ENCODE peak calls at places on chromosomes 6 and 20, in six cellular contexts. One of them, this sample, is unnamed.
A peak's percentile ranks its signal among the peaks of the same experiment; 100 is the strongest.

GRCh38 chr6:29887330-29887818 is 55.0 kb upstream of the HLA-A start:
- DNase-seq in H1: peak; percentile 54
- DNase-seq in HepG2: no peak
- DNase-seq in GM12891: no peak
- DNase-seq in K562: no peak
- DNase-seq in GM12878: no peak
- DNase-seq in this sample: no peak

GRCh38 chr6:165805604-165806003 is 142.6 kb upstream of the PDE10A start:
- DNase-seq in H1: peak; percentile 47
- DNase-seq in HepG2: no peak
- DNase-seq in GM12891: no peak
- DNase-seq in K562: no peak
- DNase-seq in GM12878: no peak
- DNase-seq in this sample: no peak

GRCh38 chr6:154408906-154409500 is 52.4 kb upstream of the IPCEF1 start:
- DNase-seq in H1: no peak
- DNase-seq in HepG2: no peak
- DNase-seq in GM12891: peak; percentile 12
- DNase-seq in K562: no peak
- DNase-seq in GM12878: no peak
- DNase-seq in this sample: no peak

GRCh38 chr6:166584046-166584679 is 2.3 kb downstream of the RAMACL start:
- DNase-seq in H1: no peak
- DNase-seq in HepG2: no peak
- DNase-seq in GM12891: no peak
- DNase-seq in K562: no peak
- DNase-seq in GM12878: no peak
- DNase-seq in this sample: no peak

GRCh38 chr6:155287762-155288161 is 23.9 kb downstream of the CLDN20 start:
- DNase-seq in H1: no peak
- DNase-seq in HepG2: no peak
- DNase-seq in GM12891: no peak
- DNase-seq in K562: no peak
- DNase-seq in GM12878: no peak
- DNase-seq in this sample: no peak

GRCh38 chr20:32332614-32333013 is 25.5 kb upstream of the ASXL1 start:
- DNase-seq in H1: no peak
- DNase-seq in HepG2: no peak
- DNase-seq in GM12891: no peak
- DNase-seq in K562: no peak
- DNase-seq in GM12878: no peak
- DNase-seq in this sample: no peak

GRCh38 chr6:158008894-158009891 is 27.5 kb downstream of the SYNJ2 start:
- DNase-seq in H1: no peak
- DNase-seq in HepG2: no peak
- DNase-seq in GM12891: no peak
- DNase-seq in K562: no peak
- DNase-seq in GM12878: no peak
- DNase-seq in this sample: no peak

GRCh38 chr20:55354700-55355099 is 650.6 kb downstream of the CBLN4 start:
- DNase-seq in H1: no peak
- DNase-seq in HepG2: no peak
- DNase-seq in GM12891: no peak
- DNase-seq in K562: no peak
- DNase-seq in GM12878: no peak
- DNase-seq in this sample: no peak

GRCh38 chr6:14521141-14521540 is 403.6 kb downstream of the CD83 start:
- DNase-seq in H1: no peak
- DNase-seq in HepG2: no peak
- DNase-seq in GM12891: no peak
- DNase-seq in K562: no peak
- DNase-seq in GM12878: no peak
- DNase-seq in this sample: no peak

GRCh38 chr6:127471379-127472255 is 12.4 kb upstream of the KIAA0408 start:
- DNase-seq in H1: no peak
- DNase-seq in HepG2: no peak
- DNase-seq in GM12891: no peak
- DNase-seq in K562: no peak
- DNase-seq in GM12878: no peak
- DNase-seq in this sample: no peak

GRCh38 chr20:47785900-47786762 is 850 bp upstream of the SULF2 start:
- DNase-seq in H1: peak; percentile 75
- DNase-seq in HepG2: peak; percentile 82
- DNase-seq in GM12891: peak; percentile 63
- DNase-seq in K562: peak; percentile 48
- DNase-seq in GM12878: no peak
- DNase-seq in this sample: peak; percentile 39

GRCh38 chr20:47464380-47465101 is 37.1 kb upstream of the NCOA3 start:
- DNase-seq in H1: no peak
- DNase-seq in HepG2: peak; percentile 100
- DNase-seq in GM12891: no peak
- DNase-seq in K562: no peak
- DNase-seq in GM12878: no peak
- DNase-seq in this sample: no peak

GRCh38 chr6:108896111-108896661 is 48.0 kb downstream of the ARMC2 start:
- DNase-seq in H1: no peak
- DNase-seq in HepG2: no peak
- DNase-seq in GM12891: no peak
- DNase-seq in K562: no peak
- DNase-seq in GM12878: no peak
- DNase-seq in this sample: no peak

GRCh38 chr20:20078041-20078440 is 25.7 kb downstream of the CFAP61 start:
- DNase-seq in H1: no peak
- DNase-seq in HepG2: no peak
- DNase-seq in GM12891: no peak
- DNase-seq in K562: no peak
- DNase-seq in GM12878: no peak
- DNase-seq in this sample: no peak

GRCh38 chr6:145887969-145888368 is 73.4 kb upstream of the FBXO30 start:
- DNase-seq in H1: no peak
- DNase-seq in HepG2: no peak
- DNase-seq in GM12891: no peak
- DNase-seq in K562: no peak
- DNase-seq in GM12878: no peak
- DNase-seq in this sample: no peak

GRCh38 chr6:136783495-136784270 is 8.6 kb downstream of the MAP3K5 start:
- DNase-seq in H1: no peak
- DNase-seq in HepG2: no peak
- DNase-seq in GM12891: no peak
- DNase-seq in K562: peak; percentile 38
- DNase-seq in GM12878: no peak
- DNase-seq in this sample: no peak

GRCh38 chr6:125886914-125887313 is 69.7 kb upstream of the HINT3 start:
- DNase-seq in H1: no peak
- DNase-seq in HepG2: no peak
- DNase-seq in GM12891: no peak
- DNase-seq in K562: no peak
- DNase-seq in GM12878: no peak
- DNase-seq in this sample: no peak

GRCh38 chr6:126266664-126267063 is 73.3 kb upstream of the CENPW start:
- DNase-seq in H1: no peak
- DNase-seq in HepG2: no peak
- DNase-seq in GM12891: no peak
- DNase-seq in K562: no peak
- DNase-seq in GM12878: no peak
- DNase-seq in this sample: no peak

GRCh38 chr6:2196079-2196679 is 49.2 kb downstream of the GMDS start:
- DNase-seq in H1: no peak
- DNase-seq in HepG2: peak; percentile 40
- DNase-seq in GM12891: no peak
- DNase-seq in K562: peak; percentile 31
- DNase-seq in GM12878: peak; percentile 13
- DNase-seq in this sample: no peak

GRCh38 chr6:111894272-111894671 is 21.0 kb upstream of the FYN start:
- DNase-seq in H1: no peak
- DNase-seq in HepG2: no peak
- DNase-seq in GM12891: no peak
- DNase-seq in K562: no peak
- DNase-seq in GM12878: no peak
- DNase-seq in this sample: no peak

GRCh38 chr6:49406241-49406970 is 56.6 kb downstream of the MMUT start:
- DNase-seq in H1: no peak
- DNase-seq in HepG2: no peak
- DNase-seq in GM12891: no peak
- DNase-seq in K562: no peak
- DNase-seq in GM12878: no peak
- DNase-seq in this sample: no peak

GRCh38 chr6:70551566-70551965 is 15.2 kb upstream of the SDHAF4 start:
- DNase-seq in H1: no peak
- DNase-seq in HepG2: no peak
- DNase-seq in GM12891: no peak
- DNase-seq in K562: no peak
- DNase-seq in GM12878: no peak
- DNase-seq in this sample: no peak

GRCh38 chr6:70552974-70553373 is 13.8 kb upstream of the SDHAF4 start:
- DNase-seq in H1: no peak
- DNase-seq in HepG2: no peak
- DNase-seq in GM12891: no peak
- DNase-seq in K562: no peak
- DNase-seq in GM12878: no peak
- DNase-seq in this sample: no peak

GRCh38 chr6:70547905-70548304 is 18.8 kb upstream of the SDHAF4 start:
- DNase-seq in H1: no peak
- DNase-seq in HepG2: no peak
- DNase-seq in GM12891: no peak
- DNase-seq in K562: no peak
- DNase-seq in GM12878: no peak
- DNase-seq in this sample: no peak

GRCh38 chr6:70549327-70549726 is 17.4 kb upstream of the SDHAF4 start:
- DNase-seq in H1: no peak
- DNase-seq in HepG2: no peak
- DNase-seq in GM12891: no peak
- DNase-seq in K562: no peak
- DNase-seq in GM12878: no peak
- DNase-seq in this sample: no peak

GRCh38 chr6:70547313-70547712 is 19.4 kb upstream of the SDHAF4 start:
- DNase-seq in H1: no peak
- DNase-seq in HepG2: no peak
- DNase-seq in GM12891: no peak
- DNase-seq in K562: no peak
- DNase-seq in GM12878: no peak
- DNase-seq in this sample: no peak
- TF ChIP-seq TAF1 in H1: no peak
- TF ChIP-seq TAF1 in HepG2: no peak
- TF ChIP-seq TAF1 in GM12891: no peak
- TF ChIP-seq TAF1 in K562: no peak
- TF ChIP-seq TAF1 in GM12878: no peak
- TF ChIP-seq TAF1 in this sample: no peak

GRCh38 chr6:52661551-52661950 is 9.4 kb upstream of the TMEM14A start:
- DNase-seq in H1: no peak
- DNase-seq in HepG2: no peak
- DNase-seq in GM12891: no peak
- DNase-seq in K562: no peak
- DNase-seq in GM12878: no peak
- DNase-seq in this sample: no peak
- TF ChIP-seq POLR2AphosphoS5 in H1: no peak
- TF ChIP-seq POLR2AphosphoS5 in HepG2: no peak
- TF ChIP-seq POLR2AphosphoS5 in GM12891: no peak
- TF ChIP-seq POLR2AphosphoS5 in K562: no peak
- TF ChIP-seq POLR2AphosphoS5 in GM12878: no peak
- TF ChIP-seq POLR2AphosphoS5 in this sample: no peak

GRCh38 chr6:31948753-31949413 is 3.0 kb downstream of the CFB start:
- DNase-seq in H1: no peak
- DNase-seq in HepG2: no peak
- DNase-seq in GM12891: no peak
- DNase-seq in K562: peak; percentile 85
- DNase-seq in GM12878: no peak
- DNase-seq in this sample: no peak

GRCh38 chr6:31952140-31952805 is 6.4 kb downstream of the CFB start:
- DNase-seq in H1: peak; percentile 76
- DNase-seq in HepG2: peak; percentile 71
- DNase-seq in GM12891: no peak
- DNase-seq in K562: peak; percentile 72
- DNase-seq in GM12878: no peak
- DNase-seq in this sample: no peak

GRCh38 chr6:31947864-31948263 is 2.0 kb downstream of the CFB start:
- DNase-seq in H1: no peak
- DNase-seq in HepG2: no peak
- DNase-seq in GM12891: no peak
- DNase-seq in K562: no peak
- DNase-seq in GM12878: no peak
- DNase-seq in this sample: no peak

GRCh38 chr6:31948306-31948705 is 2.4 kb downstream of the CFB start:
- DNase-seq in H1: no peak
- DNase-seq in HepG2: no peak
- DNase-seq in GM12891: no peak
- DNase-seq in K562: no peak
- DNase-seq in GM12878: no peak
- DNase-seq in this sample: no peak

GRCh38 chr6:31949926-31950548 is 4.1 kb downstream of the CFB start:
- DNase-seq in H1: no peak
- DNase-seq in HepG2: no peak
- DNase-seq in GM12891: no peak
- DNase-seq in K562: no peak
- DNase-seq in GM12878: no peak
- DNase-seq in this sample: no peak
- TF ChIP-seq POLR2A in H1: no peak
- TF ChIP-seq POLR2A in HepG2: peak; percentile 26
- TF ChIP-seq POLR2A in GM12891: no peak
- TF ChIP-seq POLR2A in K562: no peak
- TF ChIP-seq POLR2A in GM12878: no peak
- TF ChIP-seq POLR2A in this sample: no peak

DNA sequence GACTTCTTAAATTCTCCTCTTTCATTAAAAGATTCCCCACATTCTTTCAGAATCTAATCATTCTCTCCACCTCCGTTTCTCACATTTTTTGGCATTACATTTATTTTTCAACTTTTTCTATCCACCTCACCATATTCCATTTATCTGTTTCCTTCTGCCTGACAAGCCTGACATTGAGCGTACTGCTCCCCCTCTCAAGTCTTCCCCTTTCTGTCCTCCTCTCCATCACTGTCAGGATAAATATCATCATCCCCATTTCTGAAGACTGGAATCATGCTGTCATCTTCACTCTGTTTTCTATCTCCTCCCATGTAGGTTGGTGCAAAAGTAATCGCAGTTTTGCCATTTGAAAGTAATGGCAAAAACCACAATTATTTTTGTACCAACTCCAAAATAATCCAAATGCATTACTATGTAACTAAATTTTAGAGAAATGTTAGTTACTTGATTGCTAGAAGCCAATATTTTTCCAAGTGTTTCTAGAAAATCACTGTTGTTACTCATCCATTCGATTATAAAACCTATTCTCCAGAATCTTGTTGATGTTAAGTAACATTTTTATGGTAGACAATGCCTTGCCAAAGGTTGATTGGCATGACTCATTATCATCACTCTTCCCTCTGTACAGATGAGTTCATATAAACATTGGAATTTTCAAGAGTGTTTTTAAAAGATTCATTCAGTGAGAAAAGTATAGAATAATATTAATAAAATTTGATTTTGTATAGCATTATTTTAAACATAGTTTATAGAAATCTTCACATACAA is 292.3 kb upstream of the RNF217 start:
- DNase-seq in H1: no peak
- DNase-seq in HepG2: no peak
- DNase-seq in GM12891: no peak
- DNase-seq in K562: no peak
- DNase-seq in GM12878: no peak
- DNase-seq in this sample: no peak
- TF ChIP-seq TAF1 in H1: no peak
- TF ChIP-seq TAF1 in HepG2: no peak
- TF ChIP-seq TAF1 in GM12891: no peak
- TF ChIP-seq TAF1 in K562: no peak
- TF ChIP-seq TAF1 in GM12878: no peak
- TF ChIP-seq TAF1 in this sample: no peak

This sample was measured in GM12892.